ENCODE peak calls at places on chromosomes 3 and 15, in four cellular contexts. J is foreskin fibroblast, D is AG04449, W is GM23338. G is an unnamed sample.

GRCh38 chr3:113717818-113718217 is 21.4 kb upstream of the USF3 start:
- DNase-seq in D (no peak), W (no peak), J (no peak), G (no peak)

GRCh38 chr15:40066531-40066930 is 27.6 kb upstream of the SRP14 start:
- DNase-seq in J (no peak), W (no peak), D (no peak), G (no peak)

GRCh38 chr3:172648736-172649135 is 62.1 kb downstream of the NCEH1 start:
- DNase-seq in D (no peak), J (peak), W (no peak), G (no peak)

GRCh38 chr3:37115451-37115850 is 58.9 kb downstream of the LRRFIP2 start:
- DNase-seq in J (peak), W (no peak), D (no peak), G (no peak)

GRCh38 chr3:134965849-134966248 is 170.8 kb downstream of the EPHB1 start:
- DNase-seq in D (no peak), J (no peak), W (no peak), G (no peak)

GRCh38 chr3:97956051-97956450 is 16.2 kb downstream of the RIOX2 start:
- DNase-seq in D (no peak), W (no peak), J (no peak), G (no peak)

GRCh38 chr3:42638339-42638842 is 15.1 kb upstream of the ZBTB47 start:
- DNase-seq in J (no peak), W (no peak), D (no peak), G (no peak)

GRCh38 chr15:48974865-48975264 is 11.1 kb upstream of the SHC4 start:
- DNase-seq in D (no peak), W (peak), J (no peak), G (no peak)

GRCh38 chr3:53865732-53866499 is 16.0 kb downstream of the ACTR8 start:
- DNase-seq in D (no peak), W (no peak), J (no peak), G (no peak)

GRCh38 chr15:63986751-63987341 is 59.4 kb downstream of the DAPK2 start:
- DNase-seq in J (no peak), W (no peak), D (no peak), G (no peak)

GRCh38 chr3:106792716-106793115 is 584.5 kb upstream of the CCDC54 start:
- DNase-seq in D (no peak), J (no peak), W (no peak), G (no peak)

GRCh38 chr3:105490045-105490444 is 123.3 kb downstream of the ALCAM start:
- DNase-seq in W (no peak), D (peak), J (no peak), G (no peak)

GRCh38 chr15:100570735-100571363 is 31.1 kb downstream of the LINS1 start:
- DNase-seq in W (no peak), J (no peak), D (no peak), G (no peak)

GRCh38 chr3:137612293-137612692 is 151.8 kb upstream of the SOX14 start:
- DNase-seq in J (no peak), W (peak), D (no peak), G (no peak)

GRCh38 chr15:26210980-26211379 is 347.9 kb upstream of the ATP10A start:
- DNase-seq in D (no peak), W (no peak), J (no peak), G (no peak)

GRCh38 chr3:125434582-125435011 is 59.5 kb upstream of the ZNF148 start:
- DNase-seq in J (no peak), D (no peak), W (no peak), G (no peak)

GRCh38 chr15:50107591-50108408 is 11.2 kb downstream of the ATP8B4 start:
- DNase-seq in J (no peak), W (no peak), D (no peak), G (no peak)

GRCh38 chr3:172982731-172983364 is 158.2 kb downstream of the SPATA16 start:
- DNase-seq in D (no peak), W (peak), J (no peak), G (no peak)

GRCh38 chr3:139718415-139718814 is 40.6 kb upstream of the NMNAT3 start:
- DNase-seq in W (peak), J (no peak), D (no peak), G (peak)

GRCh38 chr15:26892119-26892518 is 25.3 kb downstream of the GABRA5 start:
- DNase-seq in D (no peak), W (no peak), J (no peak), G (no peak)

GRCh38 chr3:37668831-37669610 is 192.7 kb upstream of the CTDSPL start:
- DNase-seq in D (no peak), W (no peak), J (no peak), G (no peak)

GRCh38 chr15:54803139-54803808 is 393.5 kb downstream of the RSL24D1 start:
- DNase-seq in J (peak), D (no peak), W (no peak), G (no peak)

GRCh38 chr3:128413003-128413370 is 53.7 kb downstream of the DNAJB8 start:
- DNase-seq in W (peak), J (no peak), D (no peak), G (no peak)

GRCh38 chr3:187618732-187619131 is 51.5 kb downstream of the SST start:
- DNase-seq in D (no peak), J (no peak), W (peak), G (no peak)

GRCh38 chr15:92394327-92395175 is 870 bp downstream of the ST8SIA2 start:
- DNase-seq in W (peak), D (no peak), J (no peak), G (no peak)

GRCh38 chr3:45011756-45012441 is 14.2 kb upstream of the CLEC3B start:
- DNase-seq in W (no peak), D (peak), J (peak), G (peak)

GRCh38 chr3:179476215-179476614 is 24.9 kb upstream of the GNB4 start:
- DNase-seq in J (no peak), D (no peak), W (peak), G (no peak)

GRCh38 chr3:127413318-127413673 is 125.5 kb upstream of the PRR20G start:
- DNase-seq in J (no peak), D (no peak), W (no peak), G (no peak)

GRCh38 chr3:195612075-195612800 is 28.5 kb upstream of the APOD start:
- DNase-seq in J (peak), D (no peak), W (peak), G (no peak)

GRCh38 chr3:171307988-171308387 is 152.2 kb downstream of the TNIK start:
- DNase-seq in W (no peak), J (no peak), D (no peak), G (no peak)

GRCh38 chr3:67737158-67737557 is 82.7 kb upstream of the SUCLG2 start:
- DNase-seq in W (no peak), D (no peak), J (no peak), G (no peak)

DNA sequence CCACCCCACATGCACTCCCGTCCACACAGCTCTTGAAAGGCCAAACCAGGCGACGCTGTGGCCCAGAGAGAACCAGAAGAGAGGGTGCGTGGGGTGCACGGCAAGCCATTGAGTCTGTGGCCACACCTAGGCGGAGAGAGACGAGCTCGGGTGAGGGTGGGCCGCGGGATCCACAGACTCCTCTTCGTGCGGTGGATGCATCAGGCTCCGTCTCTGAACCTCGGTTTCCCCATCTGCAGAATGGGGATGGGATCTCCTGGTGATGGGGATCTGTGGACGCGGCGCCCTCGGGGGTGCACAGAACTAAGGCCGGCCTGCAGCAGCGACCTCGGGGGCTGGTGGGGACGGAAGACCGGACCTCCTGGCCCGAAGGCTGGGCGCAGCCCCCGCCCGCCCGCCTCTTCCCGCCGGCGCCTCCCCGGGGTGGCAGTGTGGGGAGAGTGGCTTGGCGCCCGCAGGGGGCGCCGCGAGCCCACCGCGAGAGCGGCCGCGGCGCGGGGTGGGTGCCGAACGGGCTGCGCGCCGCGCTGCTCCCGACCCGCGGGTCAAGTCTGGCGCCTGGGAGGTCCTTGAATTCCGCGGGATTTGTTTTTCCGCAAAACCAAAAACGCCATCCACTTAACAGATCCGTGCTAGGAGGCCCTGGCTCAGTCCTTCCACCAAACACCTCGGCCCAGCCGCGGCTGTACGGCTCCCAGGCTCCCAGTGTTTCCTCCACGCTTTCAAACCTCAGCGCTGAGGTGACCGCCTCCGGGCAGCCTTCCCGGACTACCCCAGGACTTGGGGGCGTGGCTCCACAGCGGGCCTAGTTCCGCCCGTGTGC is 13.2 kb upstream of the ADPGK start:
- DNase-seq in W (peak), D (no peak), J (peak), G (peak)
- TF ChIP-seq CTCF in W (peak), D (peak), J (peak), G (peak)

DNA sequence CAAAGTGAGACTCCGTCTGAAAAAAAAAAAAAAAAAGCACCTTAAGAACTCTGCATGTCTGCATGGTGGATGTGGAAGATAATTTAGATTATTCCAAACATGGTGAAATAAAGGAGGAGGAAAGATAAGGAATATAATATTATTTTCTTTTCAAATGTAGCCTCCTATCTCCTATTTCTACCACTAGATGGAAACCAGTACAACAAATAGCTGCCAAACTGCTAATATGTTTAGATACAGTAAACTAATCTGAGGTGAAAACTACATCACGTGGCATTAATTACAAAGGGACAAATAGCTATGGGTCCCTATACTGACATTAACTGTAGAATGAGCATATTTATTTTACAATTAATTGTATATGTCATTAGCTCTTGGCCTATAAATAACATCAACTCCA is 197.8 kb downstream of the TBC1D5 start:
- DNase-seq in W (no peak), D (no peak), J (no peak), G (no peak)
- TF ChIP-seq CTCF in W (no peak), D (no peak), J (peak), G (peak)

GRCh38 chr3:64185436-64185835 is 39.8 kb downstream of the PRICKLE2 start:
- DNase-seq in W (no peak), J (no peak), D (no peak), G (no peak)
- TF ChIP-seq CTCF in W (no peak), J (no peak), D (no peak), G (no peak)

GRCh38 chr3:185070491-185071335 is 82.1 kb downstream of the C3orf70 start:
- DNase-seq in J (peak), W (peak), D (no peak), G (no peak)

GRCh38 chr3:185069583-185070030 is 83.3 kb downstream of the C3orf70 start:
- DNase-seq in W (peak), D (no peak), J (no peak), G (no peak)

GRCh38 chr3:185075547-185075946 is 77.3 kb downstream of the C3orf70 start:
- DNase-seq in W (no peak), D (no peak), J (no peak), G (no peak)

GRCh38 chr3:185069023-185069422 is 83.8 kb downstream of the C3orf70 start:
- DNase-seq in J (no peak), D (no peak), W (no peak), G (no peak)

GRCh38 chr3:185071401-185071800 is 81.5 kb downstream of the C3orf70 start:
- DNase-seq in J (no peak), D (no peak), W (no peak), G (no peak)
- TF ChIP-seq CTCF in J (no peak), D (no peak), W (peak), G (no peak)

DNA sequence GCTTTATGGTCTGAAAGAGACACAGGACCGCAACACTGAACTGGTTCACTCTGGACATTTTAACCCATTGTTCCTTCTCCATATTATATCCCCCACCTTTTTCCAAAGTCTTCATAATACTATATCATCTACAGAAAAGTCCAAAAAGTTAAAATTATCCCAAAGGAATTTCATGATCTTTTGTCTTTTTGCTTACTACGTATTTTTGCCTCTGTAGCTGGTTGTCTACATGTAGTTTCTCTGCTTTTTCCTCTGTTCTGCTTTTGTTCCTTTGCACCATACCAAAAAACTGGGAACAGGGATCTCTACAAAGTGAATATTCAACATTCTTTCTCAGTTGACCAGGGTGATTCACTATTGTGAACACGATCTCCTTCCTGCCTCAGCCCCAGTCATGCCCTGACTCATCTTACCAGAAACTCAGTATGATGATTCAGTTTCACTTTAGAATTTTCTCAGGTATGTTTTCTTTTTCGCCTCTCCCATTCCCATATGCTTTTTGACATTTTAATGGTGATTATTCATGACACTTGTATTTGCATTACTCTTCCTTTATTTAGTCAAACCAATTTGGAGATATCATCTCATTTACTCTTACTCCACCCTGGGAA is 14.4 kb downstream of the EMC4 start:
- DNase-seq in D (peak), W (peak), J (peak), G (peak)
- TF ChIP-seq CTCF in D (no peak), W (no peak), J (no peak), G (no peak)

GRCh38 chr3:123423026-123423425 is 25.9 kb downstream of the ADCY5 start:
- DNase-seq in W (no peak), D (no peak), J (no peak), G (no peak)

GRCh38 chr3:123423806-123424205 is 25.1 kb downstream of the ADCY5 start:
- DNase-seq in W (no peak), J (no peak), D (no peak), G (no peak)

GRCh38 chr3:123420416-123420968 is 28.4 kb downstream of the ADCY5 start:
- DNase-seq in D (no peak), W (no peak), J (no peak), G (no peak)

GRCh38 chr3:123421353-123422174 is 27.3 kb downstream of the ADCY5 start:
- DNase-seq in D (no peak), J (no peak), W (no peak), G (no peak)

GRCh38 chr3:123422457-123422856 is 26.4 kb downstream of the ADCY5 start:
- DNase-seq in W (peak), J (no peak), D (no peak), G (no peak)
- TF ChIP-seq CTCF in W (peak), J (no peak), D (no peak), G (no peak)

GRCh38 chr3:11807651-11808050 is 39.0 kb downstream of the TAMM41 start:
- DNase-seq in J (peak), W (no peak), D (peak), G (no peak)

GRCh38 chr3:11805716-11806115 is 41.0 kb downstream of the TAMM41 start:
- DNase-seq in W (no peak), J (no peak), D (no peak), G (no peak)

GRCh38 chr3:11799777-11800176 is 46.9 kb downstream of the TAMM41 start:
- DNase-seq in J (no peak), D (no peak), W (no peak), G (no peak)

GRCh38 chr3:11808231-11808630 is 38.5 kb downstream of the TAMM41 start:
- DNase-seq in J (no peak), D (no peak), W (no peak), G (no peak)

GRCh38 chr3:11803977-11804903 is 42.4 kb downstream of the TAMM41 start:
- DNase-seq in D (no peak), J (no peak), W (peak), G (no peak)
- TF ChIP-seq CTCF in D (peak), J (peak), W (peak), G (peak)

GRCh38 chr3:57764794-57765193 is 8.7 kb downstream of the SLMAP start:
- DNase-seq in W (no peak), D (no peak), J (no peak), G (no peak)
- TF ChIP-seq CTCF in W (no peak), D (no peak), J (no peak), G (no peak)